ENCODE peak calls at places on chromosomes 1 and 21, in seven cellular contexts. N is NCI-H748 treated with DMSO at 0.1 percent for 48 hours; T is CD4-positive, alpha-beta T cell; R is Caki2; I is colonic mucosa; J is T-helper 2 cell; W is iPS DF 6.9. V is an unnamed sample.

GRCh38 chr1:161121838-161122237 is 3.9 kb downstream of the NIT1 start:
- DNase-seq in N (no peak), T (no peak), R (no peak), I (no peak), J (no peak), W (no peak), V (no peak)

GRCh38 chr1:116092752-116093489 is 18.3 kb upstream of the MAB21L3 start:
- DNase-seq in N (no peak), T (no peak), R (no peak), I (no peak), J (no peak), W (no peak), V (no peak)

GRCh38 chr1:152510503-152510902 is at the start of gene LCE5A:
- DNase-seq in N (no peak), T (no peak), R (no peak), I (no peak), J (no peak), W (no peak), V (no peak)

GRCh38 chr1:5947071-5947821 is 45.0 kb downstream of the NPHP4 start:
- DNase-seq in N (no peak), T (no peak), R (no peak), I (no peak), J (no peak), W (no peak), V (no peak)

GRCh38 chr1:9658186-9658585 is 6.7 kb downstream of the PIK3CD start:
- DNase-seq in N (no peak), T (no peak), R (no peak), I (no peak), J (no peak), W (no peak), V (no peak)

GRCh38 chr1:110383311-110383990 is 7.4 kb downstream of the SLC16A4 start:
- DNase-seq in N (no peak), T (no peak), R (peak), I (no peak), J (no peak), W (no peak), V (no peak)

GRCh38 chr1:19311503-19311930 is 427 bp downstream of the AKR7A2 start:
- DNase-seq in N (no peak), T (no peak), R (no peak), I (peak), J (no peak), W (no peak), V (no peak)

GRCh38 chr1:93906480-93906879 is 2.8 kb downstream of the GCLM start:
- DNase-seq in N (no peak), T (no peak), R (no peak), I (no peak), J (no peak), W (no peak), V (no peak)

GRCh38 chr1:169885207-169885606 is 8.5 kb downstream of the SCYL3 start:
- DNase-seq in N (no peak), T (no peak), R (no peak), I (no peak), J (no peak), W (no peak), V (no peak)

GRCh38 chr1:10680487-10680886 is 116.0 kb downstream of the CASZ1 start:
- DNase-seq in N (no peak), T (no peak), R (no peak), I (no peak), J (no peak), W (no peak), V (no peak)

GRCh38 chr1:46394108-46394871 is at the start of gene FAAH:
- DNase-seq in N (no peak), T (peak), R (peak), I (peak), J (no peak), W (no peak), V (peak)

GRCh38 chr21:36199021-36199420 is 42.4 kb downstream of the DOP1B start:
- DNase-seq in N (no peak), T (no peak), R (no peak), I (no peak), J (no peak), W (no peak), V (no peak)

GRCh38 chr1:59730759-59731478 is 83.8 kb upstream of the HOOK1 start:
- DNase-seq in N (no peak), T (no peak), R (peak), I (peak), J (no peak), W (no peak), V (no peak)

GRCh38 chr1:48773133-48773532 is 3.6 kb downstream of the BEND5 start:
- DNase-seq in N (no peak), T (no peak), R (no peak), I (no peak), J (no peak), W (no peak), V (no peak)

V was measured in effector memory CD8-positive, alpha-beta T cell.